ENCODE peak calls at places on chromosome 5, in ten cellular contexts. One of them, this sample, is unnamed.

GRCh38 chr5:94288937-94289336 is 329.5 kb downstream of the KIAA0825 start:
- DNase-seq in activated T-cell treated with anti-CD3 and anti-CD28 coated beads, Interleukin-2, amount 50 U/mL, for 1 hour: no peak
- DNase-seq in activated T-helper 1 cell treated with anti-CD3 and anti-CD28 coated beads, Interleukin-12 subunit alpha, Interleukin-12 subunit beta, Interleukin-2, Interleukin-4 antibody, amounts not matched to agents 30 ng/mL and 10 ng/mL and 1 ng/mL, durations not matched to agents 14 hours and 24 hours and 36 hours: no peak
- DNase-seq in cardiac muscle cell: peak; percentile 19
- DNase-seq in HCT116: no peak
- DNase-seq in cerebellar nuclear complex: no peak
- DNase-seq in fibroblast of lung: peak; percentile 58
- DNase-seq in stimulated activated CD4-positive, alpha-beta T cell treated with anti-CD3 and anti-CD28 coated beads, Interleukin-4, amount 100 ng/mL, for 48 hours: no peak
- DNase-seq in A172: peak; percentile 67
- DNase-seq in LHCN-M2: peak; percentile 73
- DNase-seq in this sample: no peak

GRCh38 chr5:125043781-125044391 is 297.4 kb upstream of the ZNF608 start:
- DNase-seq in activated T-cell treated with anti-CD3 and anti-CD28 coated beads, Interleukin-2, amount 50 U/mL, for 1 hour: no peak
- DNase-seq in activated T-helper 1 cell treated with anti-CD3 and anti-CD28 coated beads, Interleukin-12 subunit alpha, Interleukin-12 subunit beta, Interleukin-2, Interleukin-4 antibody, amounts not matched to agents 30 ng/mL and 10 ng/mL and 1 ng/mL, durations not matched to agents 14 hours and 24 hours and 36 hours: no peak
- DNase-seq in cardiac muscle cell: peak; percentile 70
- DNase-seq in HCT116: peak; percentile 6
- DNase-seq in cerebellar nuclear complex: peak; percentile 93
- DNase-seq in fibroblast of lung: peak; percentile 42
- DNase-seq in stimulated activated CD4-positive, alpha-beta T cell treated with anti-CD3 and anti-CD28 coated beads, Interleukin-4, amount 100 ng/mL, for 48 hours: no peak
- DNase-seq in A172: peak; percentile 86
- DNase-seq in LHCN-M2: peak; percentile 33
- DNase-seq in this sample: no peak

GRCh38 chr5:132496631-132497487 is 6.3 kb upstream of the IRF1 start:
- DNase-seq in activated T-cell treated with anti-CD3 and anti-CD28 coated beads, Interleukin-2, amount 50 U/mL, for 1 hour: peak; percentile 64
- DNase-seq in activated T-helper 1 cell treated with anti-CD3 and anti-CD28 coated beads, Interleukin-12 subunit alpha, Interleukin-12 subunit beta, Interleukin-2, Interleukin-4 antibody, amounts not matched to agents 30 ng/mL and 10 ng/mL and 1 ng/mL, durations not matched to agents 14 hours and 24 hours and 36 hours: peak; percentile 73
- DNase-seq in cardiac muscle cell: peak; percentile 96
- DNase-seq in HCT116: no peak
- DNase-seq in cerebellar nuclear complex: no peak
- DNase-seq in fibroblast of lung: peak; percentile 87
- DNase-seq in stimulated activated CD4-positive, alpha-beta T cell treated with anti-CD3 and anti-CD28 coated beads, Interleukin-4, amount 100 ng/mL, for 48 hours: peak; percentile 61
- DNase-seq in A172: peak; percentile 70
- DNase-seq in LHCN-M2: peak; percentile 86
- DNase-seq in this sample: peak; percentile 66

GRCh38 chr5:124634228-124634819 is 112.1 kb downstream of the ZNF608 start:
- DNase-seq in activated T-cell treated with anti-CD3 and anti-CD28 coated beads, Interleukin-2, amount 50 U/mL, for 1 hour: no peak
- DNase-seq in activated T-helper 1 cell treated with anti-CD3 and anti-CD28 coated beads, Interleukin-12 subunit alpha, Interleukin-12 subunit beta, Interleukin-2, Interleukin-4 antibody, amounts not matched to agents 30 ng/mL and 10 ng/mL and 1 ng/mL, durations not matched to agents 14 hours and 24 hours and 36 hours: no peak
- DNase-seq in cardiac muscle cell: no peak
- DNase-seq in HCT116: peak; percentile 44
- DNase-seq in cerebellar nuclear complex: no peak
- DNase-seq in fibroblast of lung: peak; percentile 34
- DNase-seq in stimulated activated CD4-positive, alpha-beta T cell treated with anti-CD3 and anti-CD28 coated beads, Interleukin-4, amount 100 ng/mL, for 48 hours: no peak
- DNase-seq in A172: peak; percentile 85
- DNase-seq in LHCN-M2: peak; percentile 70
- DNase-seq in this sample: no peak

GRCh38 chr5:150058480-150059126 is 27.8 kb downstream of the CSF1R start:
- DNase-seq in activated T-cell treated with anti-CD3 and anti-CD28 coated beads, Interleukin-2, amount 50 U/mL, for 1 hour: no peak
- DNase-seq in activated T-helper 1 cell treated with anti-CD3 and anti-CD28 coated beads, Interleukin-12 subunit alpha, Interleukin-12 subunit beta, Interleukin-2, Interleukin-4 antibody, amounts not matched to agents 30 ng/mL and 10 ng/mL and 1 ng/mL, durations not matched to agents 14 hours and 24 hours and 36 hours: no peak
- DNase-seq in cardiac muscle cell: peak; percentile 50
- DNase-seq in HCT116: no peak
- DNase-seq in cerebellar nuclear complex: no peak
- DNase-seq in fibroblast of lung: peak; percentile 64
- DNase-seq in stimulated activated CD4-positive, alpha-beta T cell treated with anti-CD3 and anti-CD28 coated beads, Interleukin-4, amount 100 ng/mL, for 48 hours: no peak
- DNase-seq in A172: peak; percentile 95
- DNase-seq in LHCN-M2: peak; percentile 98
- DNase-seq in this sample: no peak

GRCh38 chr5:134371834-134372340 is 518 bp downstream of the UBE2B start:
- DNase-seq in activated T-cell treated with anti-CD3 and anti-CD28 coated beads, Interleukin-2, amount 50 U/mL, for 1 hour: peak; percentile 51
- DNase-seq in activated T-helper 1 cell treated with anti-CD3 and anti-CD28 coated beads, Interleukin-12 subunit alpha, Interleukin-12 subunit beta, Interleukin-2, Interleukin-4 antibody, amounts not matched to agents 30 ng/mL and 10 ng/mL and 1 ng/mL, durations not matched to agents 14 hours and 24 hours and 36 hours: peak; percentile 28
- DNase-seq in cardiac muscle cell: peak; percentile 43
- DNase-seq in HCT116: no peak
- DNase-seq in cerebellar nuclear complex: no peak
- DNase-seq in fibroblast of lung: peak; percentile 51
- DNase-seq in stimulated activated CD4-positive, alpha-beta T cell treated with anti-CD3 and anti-CD28 coated beads, Interleukin-4, amount 100 ng/mL, for 48 hours: peak; percentile 25
- DNase-seq in A172: peak; percentile 35
- DNase-seq in LHCN-M2: peak; percentile 55
- DNase-seq in this sample: peak; percentile 22

GRCh38 chr5:10301842-10302610 is 5.7 kb downstream of the CMBL start:
- DNase-seq in activated T-cell treated with anti-CD3 and anti-CD28 coated beads, Interleukin-2, amount 50 U/mL, for 1 hour: no peak
- DNase-seq in activated T-helper 1 cell treated with anti-CD3 and anti-CD28 coated beads, Interleukin-12 subunit alpha, Interleukin-12 subunit beta, Interleukin-2, Interleukin-4 antibody, amounts not matched to agents 30 ng/mL and 10 ng/mL and 1 ng/mL, durations not matched to agents 14 hours and 24 hours and 36 hours: no peak
- DNase-seq in cardiac muscle cell: no peak
- DNase-seq in HCT116: no peak
- DNase-seq in cerebellar nuclear complex: no peak
- DNase-seq in fibroblast of lung: no peak
- DNase-seq in stimulated activated CD4-positive, alpha-beta T cell treated with anti-CD3 and anti-CD28 coated beads, Interleukin-4, amount 100 ng/mL, for 48 hours: no peak
- DNase-seq in A172: peak; percentile 76
- DNase-seq in LHCN-M2: no peak
- DNase-seq in this sample: no peak

GRCh38 chr5:10343486-10343885 is 10.0 kb upstream of the MARCHF6 start:
- DNase-seq in activated T-cell treated with anti-CD3 and anti-CD28 coated beads, Interleukin-2, amount 50 U/mL, for 1 hour: no peak
- DNase-seq in activated T-helper 1 cell treated with anti-CD3 and anti-CD28 coated beads, Interleukin-12 subunit alpha, Interleukin-12 subunit beta, Interleukin-2, Interleukin-4 antibody, amounts not matched to agents 30 ng/mL and 10 ng/mL and 1 ng/mL, durations not matched to agents 14 hours and 24 hours and 36 hours: no peak
- DNase-seq in cardiac muscle cell: no peak
- DNase-seq in HCT116: no peak
- DNase-seq in cerebellar nuclear complex: no peak
- DNase-seq in fibroblast of lung: no peak
- DNase-seq in stimulated activated CD4-positive, alpha-beta T cell treated with anti-CD3 and anti-CD28 coated beads, Interleukin-4, amount 100 ng/mL, for 48 hours: no peak
- DNase-seq in A172: no peak
- DNase-seq in LHCN-M2: no peak
- DNase-seq in this sample: no peak

GRCh38 chr5:57335092-57335491 is 147.5 kb downstream of the ACTBL2 start:
- DNase-seq in activated T-cell treated with anti-CD3 and anti-CD28 coated beads, Interleukin-2, amount 50 U/mL, for 1 hour: no peak
- DNase-seq in activated T-helper 1 cell treated with anti-CD3 and anti-CD28 coated beads, Interleukin-12 subunit alpha, Interleukin-12 subunit beta, Interleukin-2, Interleukin-4 antibody, amounts not matched to agents 30 ng/mL and 10 ng/mL and 1 ng/mL, durations not matched to agents 14 hours and 24 hours and 36 hours: no peak
- DNase-seq in cardiac muscle cell: no peak
- DNase-seq in HCT116: no peak
- DNase-seq in cerebellar nuclear complex: no peak
- DNase-seq in fibroblast of lung: peak; percentile 87
- DNase-seq in stimulated activated CD4-positive, alpha-beta T cell treated with anti-CD3 and anti-CD28 coated beads, Interleukin-4, amount 100 ng/mL, for 48 hours: no peak
- DNase-seq in A172: peak; percentile 23
- DNase-seq in LHCN-M2: no peak
- DNase-seq in this sample: no peak

GRCh38 chr5:35185518-35185917 is 44.8 kb downstream of the PRLR start:
- DNase-seq in activated T-cell treated with anti-CD3 and anti-CD28 coated beads, Interleukin-2, amount 50 U/mL, for 1 hour: no peak
- DNase-seq in activated T-helper 1 cell treated with anti-CD3 and anti-CD28 coated beads, Interleukin-12 subunit alpha, Interleukin-12 subunit beta, Interleukin-2, Interleukin-4 antibody, amounts not matched to agents 30 ng/mL and 10 ng/mL and 1 ng/mL, durations not matched to agents 14 hours and 24 hours and 36 hours: no peak
- DNase-seq in cardiac muscle cell: no peak
- DNase-seq in HCT116: no peak
- DNase-seq in cerebellar nuclear complex: no peak
- DNase-seq in fibroblast of lung: no peak
- DNase-seq in stimulated activated CD4-positive, alpha-beta T cell treated with anti-CD3 and anti-CD28 coated beads, Interleukin-4, amount 100 ng/mL, for 48 hours: no peak
- DNase-seq in A172: no peak
- DNase-seq in LHCN-M2: no peak
- DNase-seq in this sample: no peak

GRCh38 chr5:136054133-136054996 is 25.6 kb downstream of the TGFBI start:
- DNase-seq in activated T-cell treated with anti-CD3 and anti-CD28 coated beads, Interleukin-2, amount 50 U/mL, for 1 hour: no peak
- DNase-seq in activated T-helper 1 cell treated with anti-CD3 and anti-CD28 coated beads, Interleukin-12 subunit alpha, Interleukin-12 subunit beta, Interleukin-2, Interleukin-4 antibody, amounts not matched to agents 30 ng/mL and 10 ng/mL and 1 ng/mL, durations not matched to agents 14 hours and 24 hours and 36 hours: no peak
- DNase-seq in cardiac muscle cell: peak; percentile 35
- DNase-seq in HCT116: no peak
- DNase-seq in cerebellar nuclear complex: no peak
- DNase-seq in fibroblast of lung: peak; percentile 79
- DNase-seq in stimulated activated CD4-positive, alpha-beta T cell treated with anti-CD3 and anti-CD28 coated beads, Interleukin-4, amount 100 ng/mL, for 48 hours: no peak
- DNase-seq in A172: no peak
- DNase-seq in LHCN-M2: no peak
- DNase-seq in this sample: no peak

GRCh38 chr5:67799732-67800234 is 415.8 kb upstream of the PIK3R1 start:
- DNase-seq in activated T-cell treated with anti-CD3 and anti-CD28 coated beads, Interleukin-2, amount 50 U/mL, for 1 hour: no peak
- DNase-seq in activated T-helper 1 cell treated with anti-CD3 and anti-CD28 coated beads, Interleukin-12 subunit alpha, Interleukin-12 subunit beta, Interleukin-2, Interleukin-4 antibody, amounts not matched to agents 30 ng/mL and 10 ng/mL and 1 ng/mL, durations not matched to agents 14 hours and 24 hours and 36 hours: no peak
- DNase-seq in cardiac muscle cell: peak; percentile 43
- DNase-seq in HCT116: no peak
- DNase-seq in cerebellar nuclear complex: no peak
- DNase-seq in fibroblast of lung: peak; percentile 39
- DNase-seq in stimulated activated CD4-positive, alpha-beta T cell treated with anti-CD3 and anti-CD28 coated beads, Interleukin-4, amount 100 ng/mL, for 48 hours: no peak
- DNase-seq in A172: no peak
- DNase-seq in LHCN-M2: peak; percentile 61
- DNase-seq in this sample: no peak